ENCODE peak calls at places on chromosomes 7 and 10, in six cellular contexts. Y is H9, T is MM.1S, V is IMR-90, K is mammary epithelial cell, X is hepatocyte. O is an unnamed sample.

GRCh38 chr7:605661-606450 is 86.2 kb upstream of the PDGFA start:
- DNase-seq in Y (no peak), T (no peak), V (no peak), K (no peak), X (no peak), O (no peak)

GRCh38 chr10:110447886-110448285 is 49.8 kb upstream of the DUSP5 start:
- DNase-seq in Y (no peak), T (no peak), V (no peak), K (no peak), X (no peak), O (no peak)

GRCh38 chr7:4800926-4801838 is 25.8 kb downstream of the AP5Z1 start:
- DNase-seq in Y (no peak), T (no peak), V (no peak), K (no peak), X (no peak), O (no peak)

GRCh38 chr7:47647213-47647985 is 65.5 kb upstream of the TNS3 start:
- DNase-seq in Y (no peak), T (peak; percentile 97), V (no peak), K (no peak), X (no peak), O (no peak)

GRCh38 chr7:12768948-12769347 is 81.5 kb downstream of the ARL4A start:
- DNase-seq in Y (no peak), T (no peak), V (no peak), K (no peak), X (no peak), O (no peak)

GRCh38 chr7:30206466-30206865 is 71.7 kb downstream of the MTURN start:
- DNase-seq in Y (no peak), T (no peak), V (peak; percentile 13), K (peak; percentile 87), X (no peak), O (no peak)

GRCh38 chr7:93719546-93719945 is 145.0 kb upstream of the CALCR start:
- DNase-seq in Y (no peak), T (no peak), V (peak; percentile 34), K (peak; percentile 58), X (peak; percentile 71), O (peak; percentile 39)

GRCh38 chr10:70461397-70462348 is 16.9 kb upstream of the PALD1 start:
- DNase-seq in Y (peak; percentile 75), T (peak; percentile 58), V (peak; percentile 50), K (peak; percentile 48), X (peak; percentile 72), O (peak; percentile 50)

GRCh38 chr7:1666779-1667565 is 3.1 kb upstream of the ELFN1 start:
- DNase-seq in Y (peak; percentile 36), T (no peak), V (no peak), K (no peak), X (peak; percentile 30), O (no peak)
- H2AFZ ChIP-seq in Y (no peak overlapping the region), T (no peak overlapping the region), V (peak overlapping the region; percentile 84), K (no peak overlapping the region), X (peak overlapping the region; percentile 52), O (no peak overlapping the region)

GRCh38 chr10:60871215-60871614 is 72.8 kb downstream of the RHOBTB1 start:
- DNase-seq in Y (no peak), T (no peak), V (no peak), K (no peak), X (no peak), O (no peak)
- TF ChIP-seq CTCF in Y (no peak), T (no peak), V (no peak), K (no peak), X (no peak), O (no peak)

GRCh38 chr7:51471199-51472016 is 154.8 kb upstream of the COBL start:
- DNase-seq in Y (peak; percentile 70), T (no peak), V (no peak), K (no peak), X (no peak), O (no peak)

GRCh38 chr7:51467384-51468017 is 150.9 kb upstream of the COBL start:
- DNase-seq in Y (no peak), T (peak; percentile 10), V (no peak), K (no peak), X (no peak), O (no peak)

GRCh38 chr7:51472873-51473272 is 156.3 kb upstream of the COBL start:
- DNase-seq in Y (no peak), T (no peak), V (no peak), K (no peak), X (no peak), O (no peak)

GRCh38 chr7:51477323-51477722 is 160.7 kb upstream of the COBL start:
- DNase-seq in Y (no peak), T (no peak), V (no peak), K (no peak), X (no peak), O (no peak)

DNA sequence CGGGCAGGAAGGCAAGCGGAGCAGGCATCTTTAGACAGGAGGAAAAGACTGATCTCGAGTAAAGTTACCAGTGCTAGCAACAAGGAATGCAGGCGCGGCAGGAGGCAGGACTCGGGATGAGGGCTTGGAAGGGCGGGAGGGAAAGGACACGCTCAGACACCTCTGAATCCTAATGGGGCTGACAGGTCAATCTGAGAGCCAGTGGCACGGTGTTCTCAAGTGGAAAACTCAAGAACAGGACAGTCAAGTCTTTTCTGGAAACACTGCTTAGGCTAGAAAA is 155.3 kb upstream of the COBL start:
- DNase-seq in Y (peak; percentile 59), T (no peak), V (no peak), K (no peak), X (no peak), O (no peak)
- H2AFZ ChIP-seq in Y (no peak overlapping the region), T (no peak overlapping the region), V (no peak overlapping the region), K (no peak overlapping the region), X (no peak overlapping the region), O (no peak overlapping the region)

GRCh38 chr10:80921032-80921431 is 383.3 kb downstream of the SH2D4B start:
- DNase-seq in Y (no peak), T (no peak), V (no peak), K (no peak), X (no peak), O (no peak)

DNA sequence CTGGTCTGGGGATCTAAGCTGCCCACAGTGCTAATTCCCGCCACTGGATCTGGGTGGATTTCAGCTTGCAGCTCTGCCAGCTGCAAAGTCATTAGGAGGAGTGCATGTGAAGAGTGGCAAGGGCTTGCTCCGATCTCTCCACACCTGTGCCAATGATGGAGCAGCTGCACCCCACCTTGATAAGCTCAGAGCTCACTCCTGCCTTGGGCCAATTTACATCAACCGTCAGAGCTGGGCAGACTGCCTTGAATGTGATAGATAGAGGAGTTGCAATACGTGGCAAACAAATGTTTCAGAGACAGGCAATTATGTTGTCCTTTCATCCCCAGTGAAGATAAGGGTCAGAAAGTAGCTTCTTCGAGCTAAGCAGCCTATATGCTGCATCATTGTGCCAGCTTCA is 379.9 kb downstream of the SH2D4B start:
- DNase-seq in Y (no peak), T (no peak), V (no peak), K (no peak), X (no peak), O (no peak)
- TF ChIP-seq CTCF in Y (no peak), T (no peak), V (no peak), K (no peak), X (no peak), O (no peak)

DNA sequence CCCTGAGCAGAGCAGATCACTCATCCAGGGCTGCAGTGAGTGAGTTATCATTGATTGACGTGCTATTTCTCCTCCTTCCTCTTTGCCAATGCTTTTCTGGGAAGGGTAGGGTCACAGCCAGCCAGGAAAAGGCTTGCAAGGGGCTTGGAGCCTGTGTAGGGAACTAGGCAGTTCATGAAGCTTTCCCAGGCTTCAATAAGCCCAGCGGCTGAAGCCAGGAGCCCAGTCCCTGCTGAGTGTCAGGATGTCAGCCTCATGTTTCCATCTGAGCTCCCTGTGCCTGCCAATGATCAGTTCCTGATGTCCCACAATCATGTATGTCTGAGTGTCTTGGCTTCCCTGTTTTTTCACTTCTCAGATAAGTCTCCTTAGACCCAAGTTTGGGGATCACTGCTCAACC is 584.8 kb downstream of the GALNT17 start:
- DNase-seq in Y (no peak), T (no peak), V (no peak), K (no peak), X (no peak), O (no peak)
- H2AFZ ChIP-seq in Y (no peak overlapping the region), T (no peak overlapping the region), V (no peak overlapping the region), K (no peak overlapping the region), X (no peak overlapping the region), O (no peak overlapping the region)

GRCh38 chr7:27775772-27776171 is 35.8 kb downstream of the TAX1BP1 start:
- DNase-seq in Y (no peak), T (no peak), V (no peak), K (no peak), X (no peak), O (no peak)
- TF ChIP-seq CTCF in Y (no peak), T (no peak), V (no peak), K (no peak), X (no peak), O (no peak)

GRCh38 chr7:40595832-40596231 is 461.0 kb downstream of the SUGCT start:
- DNase-seq in Y (no peak), T (no peak), V (no peak), K (no peak), X (no peak), O (no peak)
- H2AFZ ChIP-seq in Y (no peak overlapping the region), T (no peak overlapping the region), V (no peak overlapping the region), K (no peak overlapping the region), X (no peak overlapping the region), O (no peak overlapping the region)

DNA sequence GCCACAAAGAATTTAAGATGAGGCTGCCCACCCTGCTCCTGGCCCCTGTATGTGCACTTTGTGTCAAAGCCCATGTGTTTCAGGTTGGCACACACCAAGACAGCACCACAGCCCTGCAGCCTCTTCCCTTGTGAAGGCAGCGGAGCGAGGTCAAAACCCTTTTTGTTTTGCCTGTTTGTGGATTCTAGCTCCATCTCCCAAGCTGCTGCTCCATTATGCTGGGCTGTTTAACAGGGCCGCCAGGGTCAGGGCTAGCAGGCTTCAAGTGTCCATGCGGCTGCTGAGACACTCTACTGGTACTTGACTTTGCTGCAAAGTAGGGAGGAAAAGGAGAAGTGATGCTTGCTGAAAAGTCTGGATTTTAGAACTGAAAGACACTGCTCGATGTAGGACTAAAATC is 142.3 kb upstream of the EFCAB10 start:
- DNase-seq in Y (peak; percentile 46), T (no peak), V (no peak), K (no peak), X (no peak), O (peak; percentile 19)
- TF ChIP-seq CTCF in Y (no peak), T (no peak), V (no peak), K (no peak), X (no peak), O (no peak)

GRCh38 chr10:61759751-61760150 is 97.0 kb downstream of the CABCOCO1 start:
- DNase-seq in Y (no peak), T (no peak), V (no peak), K (no peak), X (no peak), O (no peak)
- H2AFZ ChIP-seq in Y (peak overlapping the region; percentile 48), T (no peak overlapping the region), V (no peak overlapping the region), K (no peak overlapping the region), X (no peak overlapping the region), O (no peak overlapping the region)

O was measured in fibroblast of lung.